ENCODE peak calls at places on chromosomes 2 and 18, in five cellular contexts. I, J, B, Y and L are unnamed samples.

GRCh38 chr2:105631011-105631410 is 113.7 kb upstream of the NCK2 start:
- DNase-seq in I (no peak), J (no peak), B (no peak), Y (no peak), L (no peak)

GRCh38 chr18:75422341-75422910 is 5.1 kb downstream of the SMIM21 start:
- DNase-seq in I (peak), J (no peak), B (no peak), Y (peak), L (peak)

GRCh38 chr2:140586379-140586778 is 1544.4 kb downstream of the LRP1B start:
- DNase-seq in I (peak), J (no peak), B (peak), Y (no peak), L (no peak)

GRCh38 chr18:4203525-4203924 is 251.6 kb downstream of the DLGAP1 start:
- DNase-seq in I (no peak), J (no peak), B (no peak), Y (no peak), L (no peak)

GRCh38 chr2:214393796-214394195 is 17.1 kb upstream of the VWC2L start:
- DNase-seq in I (no peak), J (no peak), B (no peak), Y (no peak), L (no peak)

GRCh38 chr18:51621103-51621969 is 423.9 kb upstream of the MEX3C start:
- DNase-seq in I (peak), J (no peak), B (peak), Y (peak), L (peak)

GRCh38 chr2:235394278-235394828 is 99.5 kb upstream of the AGAP1 start:
- DNase-seq in I (peak), J (no peak), B (no peak), Y (peak), L (peak)

GRCh38 chr18:48312066-48312465 is 97.1 kb downstream of the ZBTB7C start:
- DNase-seq in I (no peak), J (no peak), B (no peak), Y (no peak), L (no peak)

GRCh38 chr2:102168026-102168425 is 18.8 kb upstream of the IL1RL2 start:
- DNase-seq in I (no peak), J (no peak), B (no peak), Y (no peak), L (no peak)

GRCh38 chr2:7097353-7097895 is 180.2 kb downstream of the RNF144A start:
- DNase-seq in I (peak), J (peak), B (peak), Y (peak), L (peak)

GRCh38 chr18:58838165-58838860 is 26.4 kb upstream of the ZNF532 start:
- DNase-seq in I (no peak), J (no peak), B (no peak), Y (no peak), L (no peak)

GRCh38 chr2:27763907-27764267 is 7.6 kb upstream of the MRPL33 start:
- DNase-seq in I (no peak), J (no peak), B (no peak), Y (no peak), L (no peak)

GRCh38 chr2:115650827-115651226 is 1208.4 kb downstream of the DPP10 start:
- DNase-seq in I (no peak), J (no peak), B (no peak), Y (no peak), L (no peak)

GRCh38 chr18:79548986-79549637 is 130.5 kb upstream of the CTDP1 start:
- DNase-seq in I (no peak), J (no peak), B (peak), Y (no peak), L (no peak)

GRCh38 chr18:78151948-78152725 is 827.5 kb upstream of the SALL3 start:
- DNase-seq in I (no peak), J (no peak), B (no peak), Y (no peak), L (no peak)

GRCh38 chr18:364221-364620 is 96.4 kb upstream of the THOC1 start:
- DNase-seq in I (no peak), J (no peak), B (no peak), Y (no peak), L (peak)

GRCh38 chr2:12778811-12779574 is 62.3 kb downstream of the TRIB2 start:
- DNase-seq in I (no peak), J (no peak), B (no peak), Y (no peak), L (no peak)

GRCh38 chr18:55763298-55763697 is 175.3 kb upstream of the TCF4 start:
- DNase-seq in I (no peak), J (no peak), B (no peak), Y (no peak), L (peak)

GRCh38 chr2:241218131-241219029 is 29.9 kb downstream of the ANO7 start:
- DNase-seq in I (no peak), J (no peak), B (peak), Y (peak), L (no peak)

GRCh38 chr2:12051831-12052230 is 305.4 kb downstream of the LPIN1 start:
- DNase-seq in I (peak), J (no peak), B (no peak), Y (peak), L (peak)

GRCh38 chr2:158142165-158142564 is 40.5 kb downstream of the UPP2 start:
- DNase-seq in I (no peak), J (no peak), B (no peak), Y (no peak), L (no peak)

GRCh38 chr2:17757321-17757720 is 3.4 kb downstream of the GEN1 start:
- DNase-seq in I (peak), J (no peak), B (no peak), Y (no peak), L (peak)

GRCh38 chr2:27261926-27262298 is 935 bp downstream of the SLC30A3 start:
- DNase-seq in I (no peak), J (no peak), B (no peak), Y (no peak), L (no peak)

GRCh38 chr2:207482630-207483029 is 47.1 kb upstream of the CREB1 start:
- DNase-seq in I (no peak), J (no peak), B (no peak), Y (no peak), L (peak)

GRCh38 chr2:16091576-16092282 is 151.4 kb downstream of the MYCN start:
- DNase-seq in I (no peak), J (no peak), B (no peak), Y (no peak), L (no peak)

GRCh38 chr2:153416071-153416470 is 62.5 kb downstream of the RPRM start:
- DNase-seq in I (no peak), J (no peak), B (no peak), Y (no peak), L (peak)

GRCh38 chr2:184006998-184007397 is 591.3 kb upstream of the ZNF804A start:
- DNase-seq in I (no peak), J (no peak), B (no peak), Y (no peak), L (no peak)

GRCh38 chr2:42895134-42895795 is 102.9 kb upstream of the HAAO start:
- DNase-seq in I (no peak), J (no peak), B (no peak), Y (no peak), L (no peak)

GRCh38 chr2:241925821-241926441 is 56.4 kb downstream of the RTP5 start:
- DNase-seq in I (no peak), J (peak), B (no peak), Y (no peak), L (no peak)

GRCh38 chr18:49811151-49811938 is 2.0 kb downstream of the ACAA2 start:
- DNase-seq in I (no peak), J (no peak), B (no peak), Y (no peak), L (no peak)

GRCh38 chr2:238684362-238685326 is 163.2 kb upstream of the TWIST2 start:
- DNase-seq in I (peak), J (no peak), B (no peak), Y (peak), L (peak)

GRCh38 chr2:165674780-165675179 is 119.3 kb downstream of the GALNT3 start:
- DNase-seq in I (no peak), J (no peak), B (no peak), Y (no peak), L (no peak)

GRCh38 chr2:10788855-10789254 is 23.7 kb downstream of the PDIA6 start:
- DNase-seq in I (no peak), J (no peak), B (no peak), Y (no peak), L (no peak)

GRCh38 chr2:100739735-100740432 is 80.1 kb upstream of the NPAS2 start:
- DNase-seq in I (no peak), J (no peak), B (no peak), Y (no peak), L (no peak)

GRCh38 chr2:100703213-100703612 is 116.7 kb upstream of the NPAS2 start:
- DNase-seq in I (no peak), J (no peak), B (no peak), Y (peak), L (no peak)

GRCh38 chr2:229160984-229161383 is 110.1 kb downstream of the PID1 start:
- DNase-seq in I (no peak), J (no peak), B (no peak), Y (no peak), L (no peak)

GRCh38 chr2:128235581-128235980 is 83.1 kb downstream of the HS6ST1 start:
- DNase-seq in I (no peak), J (no peak), B (no peak), Y (no peak), L (no peak)

GRCh38 chr18:3889803-3890202 is 439.8 kb downstream of the TGIF1 start:
- DNase-seq in I (peak), J (no peak), B (no peak), Y (peak), L (peak)

DNA sequence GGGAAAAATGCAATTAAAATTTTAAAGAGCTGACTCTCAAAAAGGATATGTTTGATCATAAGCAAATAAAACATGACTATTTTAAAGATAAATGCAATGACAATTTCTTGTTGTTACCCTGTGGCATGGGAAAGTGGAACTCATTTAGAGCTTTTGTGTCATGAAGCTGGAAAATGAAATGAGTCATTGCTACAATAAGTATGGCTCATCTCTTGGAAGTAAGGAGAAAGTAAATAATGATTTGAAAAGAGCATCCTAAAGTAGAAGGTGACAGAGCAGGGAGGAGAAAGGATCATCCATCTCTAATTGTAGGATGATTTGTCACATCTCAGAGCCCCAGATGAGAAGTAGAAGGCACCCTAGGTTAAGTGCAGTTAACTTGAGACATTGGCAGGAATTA is 200.4 kb downstream of the CPS1 start:
- DNase-seq in I (no peak), J (no peak), B (no peak), Y (no peak), L (no peak)
- TF ChIP-seq CTCF in I (no peak), J (no peak), B (no peak), Y (no peak), L (no peak)

GRCh38 chr2:29295843-29296242 is 180.6 kb downstream of the CLIP4 start:
- DNase-seq in I (peak), J (no peak), B (no peak), Y (peak), L (no peak)
- TF ChIP-seq CTCF in I (peak), J (peak), B (no peak), Y (peak), L (peak)

GRCh38 chr2:111662039-111662740 is 221.8 kb downstream of the ANAPC1 start:
- DNase-seq in I (peak), J (no peak), B (no peak), Y (peak), L (peak)

GRCh38 chr2:111662771-111663470 is 221.1 kb downstream of the ANAPC1 start:
- DNase-seq in I (peak), J (peak), B (no peak), Y (no peak), L (peak)

GRCh38 chr2:111665011-111665410 is 219.0 kb downstream of the ANAPC1 start:
- DNase-seq in I (no peak), J (no peak), B (no peak), Y (no peak), L (no peak)

GRCh38 chr2:111664451-111664850 is 219.5 kb downstream of the ANAPC1 start:
- DNase-seq in I (no peak), J (no peak), B (no peak), Y (no peak), L (no peak)

GRCh38 chr2:111663471-111663951 is 220.5 kb downstream of the ANAPC1 start:
- DNase-seq in I (peak), J (no peak), B (no peak), Y (no peak), L (peak)
- TF ChIP-seq CTCF in I (peak), J (no peak), B (no peak), Y (no peak), L (peak)

GRCh38 chr18:7926526-7926925 is 359.4 kb downstream of the PTPRM start:
- DNase-seq in I (no peak), J (no peak), B (peak), Y (no peak), L (no peak)
- TF ChIP-seq CTCF in I (peak), J (no peak), B (peak), Y (no peak), L (peak)

GRCh38 chr2:198056836-198057235 is 252.4 kb downstream of the PLCL1 start:
- DNase-seq in I (no peak), J (no peak), B (no peak), Y (no peak), L (no peak)
- TF ChIP-seq CTCF in I (no peak), J (no peak), B (no peak), Y (no peak), L (no peak)